ENCODE peak calls at places on chromosome 15, in six cellular contexts. N is stimulated activated CD8-positive, alpha-beta memory T cell treated with anti-CD3 and anti-CD28 coated beads, Interleukin-12 subunit alpha, Interleukin-12 subunit beta, amount 100 ng/mL, for 4 hours; O is GOT3; G is germinal center; U is activated T-cell treated with anti-CD3 and anti-CD28 coated beads, Interleukin-2, amount 50 U/mL, for 72 hours; M is heart right ventricle. S is an unnamed sample.

GRCh38 chr15:68379759-68380290 is 52.1 kb downstream of the ITGA11 start:
- DNase-seq in N (no peak), O (no peak), G (no peak), U (no peak), M (no peak), S (no peak)

GRCh38 chr15:88242586-88242985 is 14.0 kb downstream of the NTRK3 start:
- DNase-seq in N (no peak), O (no peak), G (no peak), U (no peak), M (no peak), S (no peak)

GRCh38 chr15:26879770-26880169 is 12.9 kb downstream of the GABRA5 start:
- DNase-seq in N (no peak), O (no peak), G (no peak), U (no peak), M (no peak), S (no peak)

GRCh38 chr15:83283813-83284562 is 476 bp downstream of the BNC1 start:
- DNase-seq in N (no peak), O (no peak), G (no peak), U (peak; percentile 2), M (no peak), S (no peak)

GRCh38 chr15:25670025-25670554 is 193.0 kb downstream of the ATP10A start:
- DNase-seq in N (no peak), O (no peak), G (no peak), U (no peak), M (peak; percentile 78), S (no peak)

GRCh38 chr15:78715439-78715838 is 74.4 kb upstream of the CHRNB4 start:
- DNase-seq in N (no peak), O (no peak), G (no peak), U (no peak), M (no peak), S (no peak)

GRCh38 chr15:67397139-67397538 is 123.8 kb upstream of the C15orf61 start:
- DNase-seq in N (no peak), O (no peak), G (no peak), U (no peak), M (no peak), S (no peak)

GRCh38 chr15:52254331-52254730 is 41.3 kb downstream of the MYO5C start:
- DNase-seq in N (no peak), O (no peak), G (peak; percentile 53), U (no peak), M (no peak), S (no peak)

GRCh38 chr15:44718180-44718926 is 7.0 kb downstream of the B2M start:
- DNase-seq in N (no peak), O (no peak), G (no peak), U (no peak), M (no peak), S (no peak)

GRCh38 chr15:69081310-69082004 is 67.0 kb downstream of the NOX5 start:
- DNase-seq in N (no peak), O (no peak), G (no peak), U (no peak), M (peak; percentile 81), S (no peak)

GRCh38 chr15:80012060-80012726 is 41.2 kb upstream of the BCL2A1 start:
- DNase-seq in N (no peak), O (no peak), G (peak; percentile 48), U (no peak), M (no peak), S (no peak)

GRCh38 chr15:98903377-98904018 is 104.1 kb downstream of the PGPEP1L start:
- DNase-seq in N (no peak), O (no peak), G (no peak), U (peak; percentile 25), M (no peak), S (no peak)

GRCh38 chr15:84023636-84024035 is 211.9 kb upstream of the GOLGA6L4 start:
- DNase-seq in N (no peak), O (no peak), G (peak; percentile 31), U (peak; percentile 20), M (peak; percentile 24), S (no peak)

GRCh38 chr15:77859491-77860060 is 217.9 kb downstream of the TBC1D2B start:
- DNase-seq in N (no peak), O (no peak), G (no peak), U (no peak), M (no peak), S (no peak)

GRCh38 chr15:68199340-68199739 is 5.8 kb downstream of the CALML4 start:
- DNase-seq in N (no peak), O (no peak), G (no peak), U (no peak), M (no peak), S (no peak)

GRCh38 chr15:71219101-71219500 is 103.8 kb downstream of the THSD4 start:
- DNase-seq in N (no peak), O (no peak), G (no peak), U (no peak), M (peak; percentile 55), S (no peak)

GRCh38 chr15:40301467-40302179 is 6.1 kb downstream of the PLCB2 start:
- DNase-seq in N (no peak), O (no peak), G (no peak), U (no peak), M (no peak), S (no peak)

GRCh38 chr15:49464513-49464912 is 41.5 kb downstream of the FGF7 start:
- DNase-seq in N (no peak), O (no peak), G (no peak), U (no peak), M (no peak), S (no peak)

GRCh38 chr15:96595951-96596350 is 265.5 kb downstream of the NR2F2 start:
- DNase-seq in N (no peak), O (no peak), G (no peak), U (no peak), M (no peak), S (no peak)

GRCh38 chr15:28086175-28086703 is 12.9 kb downstream of the OCA2 start:
- DNase-seq in N (no peak), O (no peak), G (peak; percentile 67), U (peak; percentile 59), M (peak; percentile 42), S (no peak)

GRCh38 chr15:89998141-89998661 is 2.9 kb upstream of the ZNF710 start:
- DNase-seq in N (no peak), O (no peak), G (no peak), U (no peak), M (no peak), S (no peak)

GRCh38 chr15:78204351-78205309 is 29.7 kb downstream of the ACSBG1 start:
- DNase-seq in N (no peak), O (no peak), G (no peak), U (no peak), M (peak; percentile 43), S (no peak)

GRCh38 chr15:79017953-79018352 is 72.6 kb downstream of the RASGRF1 start:
- DNase-seq in N (no peak), O (no peak), G (no peak), U (no peak), M (no peak), S (no peak)